ENCODE peak calls at places on chromosomes 5 and 9, in eight cellular contexts. One of them, this sample, is unnamed. For H3K4me1, the result is how much of the 10 kb centered on the place peaks cover.

GRCh38 chr9:4305065-4305481 is 5.2 kb upstream of the GLIS3 start:
- DNase-seq in left ventricle myocardium inferior: no peak
- DNase-seq in mucosa of descending colon: no peak
- DNase-seq in K562: no peak
- DNase-seq in heart left ventricle: no peak
- DNase-seq in HepG2: peak
- DNase-seq in adrenal gland: no peak
- DNase-seq in psoas muscle: no peak
- DNase-seq in this sample: no peak

GRCh38 chr9:97985058-97985861 is 2.1 kb downstream of the ANP32B start:
- DNase-seq in left ventricle myocardium inferior: no peak
- DNase-seq in mucosa of descending colon: no peak
- DNase-seq in K562: no peak
- DNase-seq in heart left ventricle: no peak
- DNase-seq in HepG2: no peak
- DNase-seq in adrenal gland: no peak
- DNase-seq in psoas muscle: no peak
- DNase-seq in this sample: peak

GRCh38 chr5:55141945-55142690 is 17.9 kb upstream of the GPX8 start:
- DNase-seq in left ventricle myocardium inferior: no peak
- DNase-seq in mucosa of descending colon: no peak
- DNase-seq in K562: no peak
- DNase-seq in heart left ventricle: no peak
- DNase-seq in HepG2: no peak
- DNase-seq in adrenal gland: no peak
- DNase-seq in psoas muscle: no peak
- DNase-seq in this sample: no peak

GRCh38 chr5:159198063-159199036 is 11.0 kb downstream of the RNF145 start:
- DNase-seq in left ventricle myocardium inferior: no peak
- DNase-seq in mucosa of descending colon: no peak
- DNase-seq in K562: no peak
- DNase-seq in heart left ventricle: no peak
- DNase-seq in HepG2: no peak
- DNase-seq in adrenal gland: no peak
- DNase-seq in psoas muscle: no peak
- DNase-seq in this sample: no peak

GRCh38 chr5:158898185-158899177 is 201.2 kb downstream of the EBF1 start:
- DNase-seq in left ventricle myocardium inferior: no peak
- DNase-seq in mucosa of descending colon: no peak
- DNase-seq in K562: no peak
- DNase-seq in heart left ventricle: no peak
- DNase-seq in HepG2: no peak
- DNase-seq in adrenal gland: no peak
- DNase-seq in psoas muscle: no peak
- DNase-seq in this sample: no peak

GRCh38 chr5:5270958-5271605 is 131.0 kb downstream of the ADAMTS16 start:
- DNase-seq in left ventricle myocardium inferior: peak
- DNase-seq in mucosa of descending colon: peak
- DNase-seq in K562: no peak
- DNase-seq in heart left ventricle: peak
- DNase-seq in HepG2: peak
- DNase-seq in adrenal gland: peak
- DNase-seq in psoas muscle: peak
- DNase-seq in this sample: peak

GRCh38 chr9:132711846-132712245 is 41.6 kb downstream of the GTF3C4 start:
- DNase-seq in left ventricle myocardium inferior: no peak
- DNase-seq in mucosa of descending colon: no peak
- DNase-seq in K562: no peak
- DNase-seq in heart left ventricle: no peak
- DNase-seq in HepG2: no peak
- DNase-seq in adrenal gland: no peak
- DNase-seq in psoas muscle: no peak
- DNase-seq in this sample: no peak

GRCh38 chr5:157855404-157855994 is 3.4 kb downstream of the CLINT1 start:
- DNase-seq in left ventricle myocardium inferior: peak
- DNase-seq in mucosa of descending colon: no peak
- DNase-seq in K562: peak
- DNase-seq in heart left ventricle: no peak
- DNase-seq in HepG2: peak
- DNase-seq in adrenal gland: peak
- DNase-seq in psoas muscle: peak
- DNase-seq in this sample: peak

GRCh38 chr5:138460032-138460693 is 5.1 kb upstream of the EGR1 start:
- DNase-seq in left ventricle myocardium inferior: no peak
- DNase-seq in mucosa of descending colon: no peak
- DNase-seq in K562: no peak
- DNase-seq in heart left ventricle: no peak
- DNase-seq in HepG2: no peak
- DNase-seq in adrenal gland: no peak
- DNase-seq in psoas muscle: no peak
- DNase-seq in this sample: no peak

GRCh38 chr9:224540-225520 is 10.2 kb downstream of the DOCK8 start:
- DNase-seq in left ventricle myocardium inferior: no peak
- DNase-seq in mucosa of descending colon: no peak
- DNase-seq in K562: peak
- DNase-seq in heart left ventricle: no peak
- DNase-seq in HepG2: peak
- DNase-seq in adrenal gland: no peak
- DNase-seq in psoas muscle: no peak
- DNase-seq in this sample: no peak

GRCh38 chr5:10885026-10885425 is 124.0 kb upstream of the DAP start:
- DNase-seq in left ventricle myocardium inferior: no peak
- DNase-seq in mucosa of descending colon: no peak
- DNase-seq in K562: no peak
- DNase-seq in heart left ventricle: no peak
- DNase-seq in HepG2: no peak
- DNase-seq in adrenal gland: no peak
- DNase-seq in psoas muscle: no peak
- DNase-seq in this sample: no peak

GRCh38 chr5:133750356-133750755 is 138.0 kb upstream of the FSTL4 start:
- DNase-seq in left ventricle myocardium inferior: no peak
- DNase-seq in mucosa of descending colon: no peak
- DNase-seq in K562: no peak
- DNase-seq in heart left ventricle: no peak
- DNase-seq in HepG2: no peak
- DNase-seq in adrenal gland: no peak
- DNase-seq in psoas muscle: no peak
- DNase-seq in this sample: peak

GRCh38 chr9:137199411-137200121 is 975 bp downstream of the TPRN start:
- DNase-seq in left ventricle myocardium inferior: no peak
- DNase-seq in mucosa of descending colon: peak
- DNase-seq in K562: no peak
- DNase-seq in heart left ventricle: no peak
- DNase-seq in HepG2: no peak
- DNase-seq in adrenal gland: no peak
- DNase-seq in psoas muscle: no peak
- DNase-seq in this sample: peak

GRCh38 chr5:108386345-108387061 is 4.6 kb upstream of the FBXL17 start:
- DNase-seq in left ventricle myocardium inferior: no peak
- DNase-seq in mucosa of descending colon: no peak
- DNase-seq in K562: no peak
- DNase-seq in heart left ventricle: no peak
- DNase-seq in HepG2: peak
- DNase-seq in adrenal gland: no peak
- DNase-seq in psoas muscle: no peak
- DNase-seq in this sample: no peak

GRCh38 chr5:15995206-15996052 is 184.2 kb downstream of the MARCHF11 start:
- DNase-seq in left ventricle myocardium inferior: no peak
- DNase-seq in mucosa of descending colon: no peak
- DNase-seq in K562: no peak
- DNase-seq in heart left ventricle: no peak
- DNase-seq in HepG2: peak
- DNase-seq in adrenal gland: no peak
- DNase-seq in psoas muscle: no peak
- DNase-seq in this sample: peak

GRCh38 chr5:10704949-10705621 is 55.9 kb downstream of the DAP start:
- DNase-seq in left ventricle myocardium inferior: no peak
- DNase-seq in mucosa of descending colon: no peak
- DNase-seq in K562: no peak
- DNase-seq in heart left ventricle: no peak
- DNase-seq in HepG2: no peak
- DNase-seq in adrenal gland: no peak
- DNase-seq in psoas muscle: no peak
- DNase-seq in this sample: no peak

DNA sequence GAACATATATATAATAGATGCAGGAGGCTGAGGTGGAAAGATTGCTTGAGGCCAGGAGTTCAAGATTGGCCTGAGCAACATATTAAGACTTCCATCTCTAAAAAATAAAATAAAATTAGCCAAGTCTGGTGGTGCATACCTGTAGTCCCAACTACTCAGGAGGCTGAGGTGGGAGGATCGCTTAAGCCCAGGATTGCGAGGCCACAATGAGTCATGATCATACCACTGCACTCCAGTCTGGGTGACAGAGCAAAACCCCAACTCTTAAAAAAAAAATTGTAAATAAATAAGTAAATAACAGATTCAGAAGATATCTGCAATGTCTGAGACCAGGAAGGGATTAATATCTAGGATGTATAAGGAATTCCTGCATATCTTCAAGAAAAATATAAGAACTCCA is 19.4 kb downstream of the B4GALT1 start:
- DNase-seq in left ventricle myocardium inferior: no peak
- DNase-seq in mucosa of descending colon: no peak
- DNase-seq in K562: no peak
- DNase-seq in heart left ventricle: no peak
- DNase-seq in HepG2: no peak
- DNase-seq in adrenal gland: no peak
- DNase-seq in psoas muscle: no peak
- DNase-seq in this sample: no peak
- H3K4me1 ChIP-seq in left ventricle myocardium inferior: half or more
- H3K4me1 ChIP-seq in mucosa of descending colon: under half
- H3K4me1 ChIP-seq in K562: under half
- H3K4me1 ChIP-seq in heart left ventricle: under half
- H3K4me1 ChIP-seq in HepG2: under half
- H3K4me1 ChIP-seq in adrenal gland: half or more
- H3K4me1 ChIP-seq in psoas muscle: half or more
- H3K4me1 ChIP-seq in this sample: under half

GRCh38 chr5:53997736-53998627 is 312.4 kb downstream of the ARL15 start:
- DNase-seq in left ventricle myocardium inferior: no peak
- DNase-seq in mucosa of descending colon: no peak
- DNase-seq in K562: no peak
- DNase-seq in heart left ventricle: no peak
- DNase-seq in HepG2: no peak
- DNase-seq in adrenal gland: no peak
- DNase-seq in psoas muscle: no peak
- DNase-seq in this sample: no peak

GRCh38 chr5:53996008-53996407 is 314.4 kb downstream of the ARL15 start:
- DNase-seq in left ventricle myocardium inferior: no peak
- DNase-seq in mucosa of descending colon: no peak
- DNase-seq in K562: no peak
- DNase-seq in heart left ventricle: no peak
- DNase-seq in HepG2: no peak
- DNase-seq in adrenal gland: no peak
- DNase-seq in psoas muscle: no peak
- DNase-seq in this sample: no peak

GRCh38 chr5:53991942-53992341 is 318.4 kb downstream of the ARL15 start:
- DNase-seq in left ventricle myocardium inferior: no peak
- DNase-seq in mucosa of descending colon: no peak
- DNase-seq in K562: no peak
- DNase-seq in heart left ventricle: no peak
- DNase-seq in HepG2: no peak
- DNase-seq in adrenal gland: no peak
- DNase-seq in psoas muscle: no peak
- DNase-seq in this sample: no peak

GRCh38 chr5:53994148-53994547 is 316.2 kb downstream of the ARL15 start:
- DNase-seq in left ventricle myocardium inferior: no peak
- DNase-seq in mucosa of descending colon: no peak
- DNase-seq in K562: no peak
- DNase-seq in heart left ventricle: no peak
- DNase-seq in HepG2: no peak
- DNase-seq in adrenal gland: no peak
- DNase-seq in psoas muscle: no peak
- DNase-seq in this sample: no peak
- H3K4me1 ChIP-seq in left ventricle myocardium inferior: under half
- H3K4me1 ChIP-seq in mucosa of descending colon: under half
- H3K4me1 ChIP-seq in K562: under half
- H3K4me1 ChIP-seq in heart left ventricle: under half
- H3K4me1 ChIP-seq in HepG2: under half
- H3K4me1 ChIP-seq in adrenal gland: under half
- H3K4me1 ChIP-seq in psoas muscle: under half
- H3K4me1 ChIP-seq in this sample: under half

DNA sequence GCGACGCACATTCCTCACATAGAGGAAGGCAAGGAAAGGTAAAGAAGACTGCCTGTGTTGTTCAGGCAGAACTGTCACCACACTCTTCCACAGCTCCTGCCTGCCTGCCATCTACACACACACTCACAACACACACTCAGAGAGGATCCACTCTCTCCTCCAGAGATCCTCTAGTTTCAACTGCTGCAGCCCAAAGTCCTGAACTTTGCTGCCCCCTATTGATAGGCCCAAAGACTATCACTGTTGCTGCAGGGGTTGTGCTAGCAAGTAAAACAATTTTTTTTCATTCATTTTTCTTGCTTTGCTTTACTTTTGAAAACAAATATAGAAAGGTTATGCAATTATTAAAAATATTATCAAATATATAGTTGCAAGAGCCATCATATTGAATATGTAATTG is 5.9 kb upstream of the CFAP90 start:
- DNase-seq in left ventricle myocardium inferior: no peak
- DNase-seq in mucosa of descending colon: no peak
- DNase-seq in K562: peak
- DNase-seq in heart left ventricle: no peak
- DNase-seq in HepG2: peak
- DNase-seq in adrenal gland: peak
- DNase-seq in psoas muscle: no peak
- DNase-seq in this sample: peak
- H3K4me1 ChIP-seq in left ventricle myocardium inferior: under half
- H3K4me1 ChIP-seq in mucosa of descending colon: under half
- H3K4me1 ChIP-seq in K562: under half
- H3K4me1 ChIP-seq in heart left ventricle: under half
- H3K4me1 ChIP-seq in HepG2: under half
- H3K4me1 ChIP-seq in adrenal gland: under half
- H3K4me1 ChIP-seq in psoas muscle: under half
- H3K4me1 ChIP-seq in this sample: under half

GRCh38 chr9:131677445-131678180 is 62.3 kb downstream of the RAPGEF1 start:
- DNase-seq in left ventricle myocardium inferior: no peak
- DNase-seq in mucosa of descending colon: no peak
- DNase-seq in K562: no peak
- DNase-seq in heart left ventricle: no peak
- DNase-seq in HepG2: peak
- DNase-seq in adrenal gland: no peak
- DNase-seq in psoas muscle: no peak
- DNase-seq in this sample: no peak

GRCh38 chr9:131675437-131676022 is 64.3 kb downstream of the RAPGEF1 start:
- DNase-seq in left ventricle myocardium inferior: no peak
- DNase-seq in mucosa of descending colon: no peak
- DNase-seq in K562: no peak
- DNase-seq in heart left ventricle: no peak
- DNase-seq in HepG2: no peak
- DNase-seq in adrenal gland: no peak
- DNase-seq in psoas muscle: no peak
- DNase-seq in this sample: no peak

GRCh38 chr9:131677051-131677444 is 62.8 kb downstream of the RAPGEF1 start:
- DNase-seq in left ventricle myocardium inferior: no peak
- DNase-seq in mucosa of descending colon: no peak
- DNase-seq in K562: no peak
- DNase-seq in heart left ventricle: no peak
- DNase-seq in HepG2: no peak
- DNase-seq in adrenal gland: no peak
- DNase-seq in psoas muscle: no peak
- DNase-seq in this sample: no peak

GRCh38 chr9:131674425-131675421 is 65.2 kb downstream of the RAPGEF1 start:
- DNase-seq in left ventricle myocardium inferior: no peak
- DNase-seq in mucosa of descending colon: no peak
- DNase-seq in K562: no peak
- DNase-seq in heart left ventricle: peak
- DNase-seq in HepG2: no peak
- DNase-seq in adrenal gland: no peak
- DNase-seq in psoas muscle: no peak
- DNase-seq in this sample: no peak

GRCh38 chr9:131676431-131676972 is 63.4 kb downstream of the RAPGEF1 start:
- DNase-seq in left ventricle myocardium inferior: no peak
- DNase-seq in mucosa of descending colon: no peak
- DNase-seq in K562: no peak
- DNase-seq in heart left ventricle: no peak
- DNase-seq in HepG2: no peak
- DNase-seq in adrenal gland: no peak
- DNase-seq in psoas muscle: no peak
- DNase-seq in this sample: peak
- H3K4me1 ChIP-seq in left ventricle myocardium inferior: half or more
- H3K4me1 ChIP-seq in mucosa of descending colon: under half
- H3K4me1 ChIP-seq in K562: under half
- H3K4me1 ChIP-seq in heart left ventricle: under half
- H3K4me1 ChIP-seq in HepG2: half or more
- H3K4me1 ChIP-seq in adrenal gland: half or more
- H3K4me1 ChIP-seq in psoas muscle: half or more
- H3K4me1 ChIP-seq in this sample: under half